ENCODE peak calls at places on chromosome 10, in eight cellular contexts. X is astrocyte, E is brain microvascular endothelial cell, G is fibroblast of lung, M is astrocyte of the cerebellum, H is colonic mucosa, N is BE2C, Y is thyroid gland. T is an unnamed sample.

GRCh38 chr10:48594371-48594770 is 10.5 kb downstream of the ARHGAP22 start:
- DNase-seq in X (no peak), E (no peak), G (no peak), M (no peak), H (no peak), N (no peak), Y (no peak), T (no peak)

GRCh38 chr10:8840356-8840755 is 785.9 kb downstream of the GATA3 start:
- DNase-seq in X (no peak), E (no peak), G (no peak), M (no peak), H (no peak), N (no peak), Y (no peak), T (no peak)

GRCh38 chr10:44974628-44975431 is 3.8 kb downstream of the DEPP1 start:
- DNase-seq in X (peak), E (peak), G (peak), M (no peak), H (peak), N (peak), Y (peak), T (no peak)

GRCh38 chr10:109922353-109922975 is 847 bp downstream of the XPNPEP1 start:
- DNase-seq in X (no peak), E (no peak), G (no peak), M (no peak), H (no peak), N (no peak), Y (no peak), T (no peak)

GRCh38 chr10:80166581-80167470 is 34.3 kb downstream of the PLAC9 start:
- DNase-seq in X (no peak), E (no peak), G (no peak), M (no peak), H (no peak), N (no peak), Y (no peak), T (no peak)

GRCh38 chr10:113068178-113068890 is 118.3 kb downstream of the TCF7L2 start:
- DNase-seq in X (no peak), E (no peak), G (no peak), M (no peak), H (no peak), N (no peak), Y (no peak), T (no peak)

GRCh38 chr10:43781480-43782361 is 133.0 kb upstream of the ZNF32 start:
- DNase-seq in X (peak), E (peak), G (no peak), M (no peak), H (no peak), N (peak), Y (no peak), T (no peak)

GRCh38 chr10:62610649-62611229 is 193.8 kb upstream of the ADO start:
- DNase-seq in X (peak), E (peak), G (peak), M (no peak), H (peak), N (peak), Y (peak), T (no peak)

GRCh38 chr10:72276421-72277339 is 3.0 kb downstream of the DDIT4 start:
- DNase-seq in X (no peak), E (peak), G (peak), M (no peak), H (peak), N (no peak), Y (peak), T (no peak)

GRCh38 chr10:100519321-100520051 is at the start of gene SEC31B:
- DNase-seq in X (no peak), E (no peak), G (no peak), M (no peak), H (peak), N (peak), Y (peak), T (no peak)

GRCh38 chr10:70482982-70483760 is 4.6 kb downstream of the PALD1 start:
- DNase-seq in X (no peak), E (no peak), G (no peak), M (no peak), H (no peak), N (no peak), Y (no peak), T (no peak)

GRCh38 chr10:133474027-133474426 is 20.3 kb downstream of the SCART1 start:
- DNase-seq in X (no peak), E (no peak), G (no peak), M (no peak), H (no peak), N (no peak), Y (no peak), T (no peak)

GRCh38 chr10:69179089-69179742 is 818 bp upstream of the SUPV3L1 start:
- DNase-seq in X (no peak), E (no peak), G (peak), M (no peak), H (peak), N (peak), Y (no peak), T (peak)

GRCh38 chr10:61942997-61943457 is 41.5 kb downstream of the ARID5B start:
- DNase-seq in X (peak), E (peak), G (peak), M (no peak), H (no peak), N (no peak), Y (no peak), T (peak)

GRCh38 chr10:9015005-9015404 is 960.5 kb downstream of the GATA3 start:
- DNase-seq in X (peak), E (no peak), G (no peak), M (no peak), H (no peak), N (no peak), Y (no peak), T (no peak)

GRCh38 chr10:33703897-33704825 is 369.7 kb upstream of the NRP1 start:
- DNase-seq in X (peak), E (no peak), G (peak), M (no peak), H (no peak), N (no peak), Y (no peak), T (peak)

GRCh38 chr10:35421553-35422178 is 85.4 kb downstream of the CCNY start:
- DNase-seq in X (peak), E (peak), G (peak), M (peak), H (no peak), N (peak), Y (no peak), T (no peak)

GRCh38 chr10:117318909-117319308 is 56.3 kb downstream of the PDZD8 start:
- DNase-seq in X (no peak), E (no peak), G (peak), M (no peak), H (no peak), N (no peak), Y (no peak), T (no peak)
- TF ChIP-seq CTCF in X (peak), E (peak), G (no peak), M (peak), H (no peak), N (peak), Y (no peak), T (peak)

DNA sequence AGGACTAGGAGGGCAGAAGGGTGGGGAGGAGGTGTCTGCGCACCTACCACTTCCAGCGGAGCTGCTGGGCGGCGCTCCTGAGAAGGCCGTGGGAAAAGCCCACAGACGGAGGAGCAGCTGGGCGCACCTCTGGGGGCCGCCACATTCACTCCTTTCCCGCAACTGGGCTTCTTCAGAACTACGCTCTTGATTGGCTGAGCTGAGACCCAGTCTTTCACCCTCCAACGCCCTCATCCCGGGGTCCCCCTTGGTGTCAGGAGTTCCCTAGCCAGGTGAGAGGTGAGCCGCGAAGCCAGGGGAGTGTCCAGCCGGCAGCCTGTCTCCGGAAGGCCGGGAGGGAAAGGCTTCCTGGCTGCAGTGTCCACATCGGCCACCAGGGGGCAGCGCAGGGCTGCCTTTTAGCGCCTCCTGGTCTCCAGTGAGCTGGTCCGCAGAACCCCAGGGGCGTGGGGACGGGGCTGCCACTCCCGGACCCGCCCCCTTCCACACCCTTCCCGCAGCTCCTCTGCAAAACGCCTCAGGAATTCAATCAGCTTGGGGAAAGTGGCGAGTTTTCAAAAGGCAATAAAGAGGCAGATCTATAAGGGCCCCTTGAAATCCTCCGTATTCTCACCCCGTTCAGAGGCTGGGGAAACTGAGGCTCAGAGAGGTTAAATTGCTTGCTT is 98.8 kb downstream of the CHST15 start:
- DNase-seq in X (peak), E (peak), G (peak), M (peak), H (peak), N (peak), Y (peak), T (peak)
- H3K4me3 ChIP-seq in X (peak), E (peak), G (peak), M (peak), H (peak), N (peak), Y (no peak), T (peak)

GRCh38 chr10:104485632-104486031 is 132.0 kb downstream of the CFAP58 start:
- DNase-seq in X (no peak), E (no peak), G (no peak), M (no peak), H (no peak), N (no peak), Y (no peak), T (no peak)
- TF ChIP-seq CTCF in X (no peak), E (peak), G (no peak), M (peak), H (no peak), N (peak), Y (no peak), T (no peak)

DNA sequence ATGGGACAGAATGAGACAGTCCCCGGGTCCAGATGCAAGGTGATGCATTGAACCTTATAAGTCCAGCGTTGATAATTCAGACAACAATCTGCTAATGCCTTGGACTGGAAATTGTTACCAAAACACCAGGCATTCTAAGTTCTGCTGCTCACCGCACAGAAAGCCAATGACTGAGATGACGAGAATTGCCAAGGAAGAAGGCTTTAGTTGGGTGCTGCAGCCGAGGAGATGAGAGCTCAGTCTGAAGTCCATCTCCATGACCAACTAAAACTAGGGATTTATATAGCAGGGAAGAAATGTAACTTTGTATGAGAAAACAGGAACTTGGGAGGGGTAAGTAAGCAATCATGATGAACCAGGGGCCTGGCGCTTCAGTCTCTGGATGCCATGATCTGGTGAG is 68.7 kb downstream of the PRKCQ start:
- DNase-seq in X (no peak), E (no peak), G (no peak), M (no peak), H (no peak), N (no peak), Y (no peak), T (no peak)
- H3K4me3 ChIP-seq in X (no peak), E (no peak), G (no peak), M (no peak), H (no peak), N (no peak), Y (no peak), T (no peak)

DNA sequence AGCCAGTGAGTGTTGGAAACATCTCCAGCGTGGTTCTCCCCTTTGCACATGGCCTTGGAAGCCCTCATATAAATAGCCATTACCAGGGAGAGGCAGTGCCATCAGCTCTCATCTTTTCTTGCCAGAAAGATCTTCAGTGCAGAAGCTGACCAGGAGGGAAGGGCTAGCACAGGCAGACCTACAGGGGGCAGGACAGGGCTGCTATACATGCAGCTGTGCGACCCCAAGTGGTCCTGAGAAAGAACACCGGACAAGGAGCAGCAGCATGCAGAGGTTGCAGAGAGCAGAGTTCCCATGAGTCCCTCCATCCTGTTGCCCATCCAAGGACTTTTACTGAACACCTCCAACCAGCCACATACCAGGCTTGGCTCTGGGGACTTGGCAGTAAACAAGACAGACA is 17.1 kb downstream of the GRID1 start:
- DNase-seq in X (no peak), E (no peak), G (no peak), M (no peak), H (no peak), N (peak), Y (no peak), T (no peak)
- TF ChIP-seq CTCF in X (peak), E (peak), G (no peak), M (peak), H (no peak), N (peak), Y (no peak), T (no peak)

GRCh38 chr10:127440371-127440770 is 108.7 kb upstream of the NPS start:
- DNase-seq in X (no peak), E (no peak), G (no peak), M (no peak), H (no peak), N (no peak), Y (no peak), T (no peak)

GRCh38 chr10:127444155-127444554 is 105.0 kb upstream of the NPS start:
- DNase-seq in X (no peak), E (no peak), G (no peak), M (no peak), H (no peak), N (no peak), Y (no peak), T (no peak)

GRCh38 chr10:127442220-127442525 is 106.9 kb upstream of the NPS start:
- DNase-seq in X (no peak), E (no peak), G (no peak), M (no peak), H (no peak), N (no peak), Y (no peak), T (no peak)

GRCh38 chr10:127447197-127447596 is 101.9 kb upstream of the NPS start:
- DNase-seq in X (no peak), E (no peak), G (no peak), M (no peak), H (no peak), N (no peak), Y (no peak), T (no peak)

DNA sequence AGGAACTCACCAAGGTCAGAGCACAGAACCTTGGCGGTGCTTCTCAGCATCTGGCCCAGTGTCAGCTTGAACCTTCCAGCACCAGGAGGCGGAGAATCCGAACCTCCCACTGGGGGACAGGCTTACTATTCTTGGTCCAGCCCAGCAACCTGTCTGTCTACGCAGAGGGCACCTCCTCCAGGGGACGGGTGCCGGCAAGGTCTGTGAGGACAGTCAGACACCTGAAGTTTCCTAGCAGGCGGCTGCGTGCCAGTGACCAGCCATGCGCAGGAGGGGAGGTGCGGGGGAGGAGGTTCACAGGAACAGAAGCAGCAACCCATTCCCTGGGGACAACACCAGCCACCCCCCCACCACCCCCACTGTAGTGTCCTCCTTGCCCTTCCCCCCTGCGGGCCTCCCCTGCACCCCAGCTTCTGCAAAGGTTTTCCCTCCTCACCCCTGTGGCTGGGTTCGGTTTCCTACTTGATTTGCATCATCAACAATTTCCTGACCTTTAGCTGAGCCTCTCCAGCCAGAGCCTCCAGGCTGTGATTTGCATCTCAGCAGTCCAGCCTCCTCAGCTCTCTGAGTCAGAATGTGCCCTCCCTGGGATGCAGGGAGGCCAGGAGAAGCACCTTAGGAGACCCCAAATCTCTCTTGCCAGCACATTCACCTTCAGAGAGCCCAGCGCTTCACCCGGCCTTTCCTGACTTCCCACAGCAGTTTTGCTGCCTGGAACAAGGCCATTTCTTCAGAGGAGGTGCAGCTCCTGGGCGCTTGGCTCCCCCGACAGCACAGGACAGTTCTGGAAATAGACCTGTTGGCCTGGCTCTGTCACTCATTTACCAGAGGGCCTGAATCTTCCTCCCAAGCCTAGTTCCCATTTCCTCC is 107.5 kb upstream of the NPS start:
- DNase-seq in X (no peak), E (no peak), G (no peak), M (no peak), H (peak), N (no peak), Y (peak), T (no peak)
- H3K4me3 ChIP-seq in X (no peak), E (no peak), G (no peak), M (no peak), H (no peak), N (no peak), Y (no peak), T (no peak)

GRCh38 chr10:131242007-131242406 is 69.5 kb downstream of the TCERG1L start:
- DNase-seq in X (no peak), E (no peak), G (no peak), M (no peak), H (no peak), N (peak), Y (peak), T (no peak)
- TF ChIP-seq CTCF in X (no peak), E (peak), G (no peak), M (no peak), H (no peak), N (no peak), Y (no peak), T (no peak)

GRCh38 chr10:26216577-26216948 is at the start of gene GAD2:
- DNase-seq in X (no peak), E (no peak), G (no peak), M (no peak), H (no peak), N (no peak), Y (no peak), T (no peak)

GRCh38 chr10:26217396-26218105 is 977 bp downstream of the GAD2 start:
- DNase-seq in X (no peak), E (no peak), G (no peak), M (no peak), H (no peak), N (no peak), Y (no peak), T (no peak)

GRCh38 chr10:26215534-26215922 is 1.0 kb upstream of the GAD2 start:
- DNase-seq in X (no peak), E (no peak), G (no peak), M (no peak), H (no peak), N (no peak), Y (no peak), T (no peak)

GRCh38 chr10:26215923-26216576 is 524 bp upstream of the GAD2 start:
- DNase-seq in X (peak), E (no peak), G (no peak), M (no peak), H (no peak), N (no peak), Y (peak), T (no peak)

GRCh38 chr10:26216949-26217395 is 398 bp downstream of the GAD2 start:
- DNase-seq in X (no peak), E (no peak), G (no peak), M (no peak), H (no peak), N (no peak), Y (no peak), T (no peak)
- H3K4me3 ChIP-seq in X (no peak), E (no peak), G (no peak), M (no peak), H (no peak), N (no peak), Y (no peak), T (no peak)